ENCODE peak calls at places on chromosomes 12 and 14, in nine cellular contexts. F is GM04504; L is hypothalamus; N is Jurkat, Clone E6-1; O is CD8-positive, alpha-beta memory T cell; E is stimulated activated CD8-positive, alpha-beta memory T cell treated with anti-CD3 and anti-CD28 coated beads, Interleukin-12 subunit alpha, Interleukin-12 subunit beta, amount 100 ng/mL, for 4 hours; T is left ventricle myocardium inferior; U is stimulated activated CD4-positive, alpha-beta T cell treated with anti-CD3 and anti-CD28 coated beads, Interleukin-1b, Interleukin-23, amount 100 ng/mL, for 1 hour; Q is GM06990. W is an unnamed sample.
A peak's percentile ranks its signal among the peaks of the same experiment; 100 is the strongest.

GRCh38 chr14:71604231-71604630 is 328.0 kb upstream of the RGS6 start:
- DNase-seq in F (no peak), L (no peak), N (no peak), O (no peak), E (no peak), T (no peak), U (no peak), Q (no peak), W (no peak)

GRCh38 chr14:23068792-23069412 is 11.6 kb upstream of the CDH24 start:
- DNase-seq in F (peak; percentile 83), L (no peak), N (peak; percentile 87), O (peak; percentile 72), E (peak; percentile 31), T (peak; percentile 60), U (peak; percentile 49), Q (no peak), W (peak; percentile 87)

GRCh38 chr12:46458500-46459106 is 86.0 kb upstream of the SLC38A2 start:
- DNase-seq in F (no peak), L (no peak), N (peak; percentile 20), O (peak; percentile 12), E (no peak), T (no peak), U (no peak), Q (no peak), W (no peak)

GRCh38 chr14:88218119-88218915 is 104.8 kb downstream of the KCNK10 start:
- DNase-seq in F (no peak), L (no peak), N (no peak), O (no peak), E (no peak), T (no peak), U (no peak), Q (no peak), W (no peak)

GRCh38 chr14:48096869-48097268 is 421.5 kb upstream of the MDGA2 start:
- DNase-seq in F (no peak), L (no peak), N (no peak), O (no peak), E (no peak), T (no peak), U (no peak), Q (no peak), W (no peak)

GRCh38 chr14:79581912-79582576 is 629.3 kb downstream of the DIO2 start:
- DNase-seq in F (no peak), L (no peak), N (no peak), O (no peak), E (no peak), T (no peak), U (no peak), Q (no peak), W (no peak)

GRCh38 chr12:95613021-95613420 is 61.7 kb upstream of the USP44 start:
- DNase-seq in F (no peak), L (no peak), N (no peak), O (no peak), E (no peak), T (no peak), U (no peak), Q (no peak), W (no peak)

GRCh38 chr12:119366007-119366406 is 31.5 kb downstream of the CCDC60 start:
- DNase-seq in F (no peak), L (no peak), N (no peak), O (no peak), E (no peak), T (no peak), U (no peak), Q (no peak), W (no peak)

GRCh38 chr14:53714495-53715389 is 241.9 kb downstream of the BMP4 start:
- DNase-seq in F (no peak), L (no peak), N (no peak), O (no peak), E (no peak), T (no peak), U (no peak), Q (no peak), W (no peak)

GRCh38 chr14:100239200-100239839 is 376 bp downstream of the YY1 start:
- DNase-seq in F (no peak), L (no peak), N (no peak), O (no peak), E (peak; percentile 11), T (peak; percentile 33), U (no peak), Q (peak; percentile 50), W (peak; percentile 51)

GRCh38 chr14:99028041-99028440 is 244.0 kb downstream of the BCL11B start:
- DNase-seq in F (no peak), L (no peak), N (no peak), O (no peak), E (no peak), T (no peak), U (no peak), Q (no peak), W (no peak)

GRCh38 chr12:94795520-94795919 is 145.2 kb upstream of the TMCC3 start:
- DNase-seq in F (no peak), L (no peak), N (no peak), O (no peak), E (no peak), T (no peak), U (no peak), Q (no peak), W (no peak)

GRCh38 chr12:132476038-132476414 is 13.9 kb upstream of the FBRSL1 start:
- DNase-seq in F (no peak), L (no peak), N (no peak), O (no peak), E (no peak), T (no peak), U (no peak), Q (no peak), W (no peak)

GRCh38 chr12:10941369-10941768 is 2.3 kb upstream of the TAS2R14 start:
- DNase-seq in F (no peak), L (no peak), N (no peak), O (no peak), E (no peak), T (no peak), U (no peak), Q (no peak), W (no peak)

GRCh38 chr12:111034148-111034910 is 114.0 kb upstream of the MYL2 start:
- DNase-seq in F (no peak), L (no peak), N (no peak), O (no peak), E (no peak), T (no peak), U (no peak), Q (peak; percentile 37), W (no peak)

GRCh38 chr12:66345212-66345611 is 42.9 kb downstream of the HELB start:
- DNase-seq in F (no peak), L (no peak), N (peak; percentile 46), O (no peak), E (no peak), T (no peak), U (no peak), Q (no peak), W (no peak)

GRCh38 chr12:62123721-62124203 is 136.4 kb upstream of the USP15 start:
- DNase-seq in F (peak; percentile 9), L (no peak), N (peak; percentile 47), O (no peak), E (no peak), T (no peak), U (peak; percentile 13), Q (peak; percentile 3), W (no peak)

GRCh38 chr14:54812661-54813060 is 90.0 kb downstream of the GCH1 start:
- DNase-seq in F (no peak), L (no peak), N (no peak), O (no peak), E (no peak), T (no peak), U (no peak), Q (no peak), W (no peak)

GRCh38 chr14:75123991-75124390 is 2.9 kb downstream of the NEK9 start:
- DNase-seq in F (peak; percentile 47), L (no peak), N (no peak), O (no peak), E (no peak), T (no peak), U (no peak), Q (no peak), W (no peak)

GRCh38 chr12:122942609-122943008 is 23.7 kb downstream of the ABCB9 start:
- DNase-seq in F (no peak), L (no peak), N (no peak), O (no peak), E (no peak), T (no peak), U (no peak), Q (no peak), W (no peak)

GRCh38 chr12:27319848-27320247 is 12.8 kb upstream of the BMAL2 start:
- DNase-seq in F (no peak), L (no peak), N (no peak), O (no peak), E (no peak), T (no peak), U (no peak), Q (no peak), W (no peak)

GRCh38 chr12:19759229-19759628 is 319.9 kb downstream of the AEBP2 start:
- DNase-seq in F (peak; percentile 53), L (no peak), N (no peak), O (no peak), E (no peak), T (no peak), U (no peak), Q (no peak), W (no peak)

GRCh38 chr14:69357544-69358200 is 40.4 kb downstream of the ERH start:
- DNase-seq in F (no peak), L (no peak), N (no peak), O (no peak), E (no peak), T (no peak), U (no peak), Q (no peak), W (no peak)

GRCh38 chr14:39812532-39813320 is 380.5 kb upstream of the FBXO33 start:
- DNase-seq in F (no peak), L (no peak), N (no peak), O (no peak), E (no peak), T (no peak), U (no peak), Q (no peak), W (no peak)

GRCh38 chr12:108734200-108734906 is 3.0 kb upstream of the CORO1C start:
- DNase-seq in F (peak; percentile 88), L (no peak), N (no peak), O (no peak), E (no peak), T (no peak), U (no peak), Q (no peak), W (no peak)

GRCh38 chr12:71477609-71478008 is 38.0 kb downstream of the LGR5 start:
- DNase-seq in F (no peak), L (no peak), N (no peak), O (no peak), E (no peak), T (no peak), U (no peak), Q (no peak), W (no peak)

GRCh38 chr14:94601961-94602391 is 10.2 kb upstream of the SERPINA3 start:
- DNase-seq in F (peak; percentile 78), L (no peak), N (no peak), O (no peak), E (no peak), T (peak; percentile 75), U (no peak), Q (no peak), W (peak; percentile 60)

GRCh38 chr12:34033628-34034296 is 11.5 kb downstream of the ALG10 start:
- DNase-seq in F (no peak), L (no peak), N (peak; percentile 41), O (peak; percentile 4), E (no peak), T (no peak), U (no peak), Q (no peak), W (no peak)

GRCh38 chr14:35855886-35856481 is 29.8 kb downstream of the BRMS1L start:
- DNase-seq in F (no peak), L (no peak), N (no peak), O (no peak), E (no peak), T (no peak), U (no peak), Q (peak; percentile 58), W (no peak)

GRCh38 chr14:26596722-26597030 is 1.2 kb downstream of the NOVA1 start:
- DNase-seq in F (no peak), L (no peak), N (no peak), O (no peak), E (no peak), T (peak; percentile 13), U (no peak), Q (no peak), W (peak; percentile 9)

GRCh38 chr12:89328483-89329030 is 23.7 kb downstream of the DUSP6 start:
- DNase-seq in F (no peak), L (no peak), N (no peak), O (no peak), E (no peak), T (no peak), U (no peak), Q (no peak), W (no peak)